ENCODE peak calls at places on chromosomes 5 and 9, in seven cellular contexts. V, D, Z, Y, X, B and G are unnamed samples.

GRCh38 chr5:134136771-134137170 is 22.3 kb downstream of the TCF7 start:
- DNase-seq in V (no peak), B (no peak), D (peak; percentile 10), Z (no peak), X (no peak), Y (no peak), G (no peak)

GRCh38 chr5:56070795-56071539 is 76.2 kb upstream of the IL6ST start:
- DNase-seq in B (no peak), V (no peak), Z (no peak), X (no peak), D (no peak), Y (no peak), G (no peak)

GRCh38 chr9:133371261-133371711 is 4.6 kb downstream of the SURF4 start:
- DNase-seq in V (no peak), X (no peak), Y (no peak), D (no peak), B (no peak), Z (no peak), G (no peak)

GRCh38 chr5:2803751-2804150 is 52.3 kb upstream of the IRX2 start:
- DNase-seq in Z (no peak), B (no peak), V (no peak), D (no peak), Y (no peak), X (no peak), G (no peak)

GRCh38 chr9:98793031-98793430 is 3.3 kb downstream of the ANKS6 start:
- DNase-seq in Z (no peak), Y (no peak), X (no peak), B (no peak), D (no peak), V (no peak), G (no peak)

GRCh38 chr9:75101004-75101601 is 12.8 kb downstream of the OSTF1 start:
- DNase-seq in B (no peak), V (peak; percentile 15), Z (no peak), X (no peak), D (no peak), Y (no peak), G (no peak)

GRCh38 chr9:93086445-93087224 is 9.4 kb upstream of the CARD19 start:
- DNase-seq in B (no peak), Y (no peak), Z (no peak), D (no peak), X (no peak), V (no peak), G (no peak)

GRCh38 chr9:124008307-124008854 is 3.2 kb upstream of the LHX2 start:
- DNase-seq in V (peak; percentile 76), X (no peak), Y (no peak), B (no peak), Z (no peak), D (no peak), G (no peak)

GRCh38 chr9:133918123-133918813 is 73.9 kb downstream of the VAV2 start:
- DNase-seq in V (no peak), Z (no peak), X (peak; percentile 18), B (no peak), D (no peak), Y (no peak), G (no peak)

GRCh38 chr9:19087601-19088000 is 15.1 kb downstream of the HAUS6 start:
- DNase-seq in X (peak; percentile 59), V (no peak), Y (no peak), Z (no peak), D (no peak), B (no peak), G (no peak)

DNA sequence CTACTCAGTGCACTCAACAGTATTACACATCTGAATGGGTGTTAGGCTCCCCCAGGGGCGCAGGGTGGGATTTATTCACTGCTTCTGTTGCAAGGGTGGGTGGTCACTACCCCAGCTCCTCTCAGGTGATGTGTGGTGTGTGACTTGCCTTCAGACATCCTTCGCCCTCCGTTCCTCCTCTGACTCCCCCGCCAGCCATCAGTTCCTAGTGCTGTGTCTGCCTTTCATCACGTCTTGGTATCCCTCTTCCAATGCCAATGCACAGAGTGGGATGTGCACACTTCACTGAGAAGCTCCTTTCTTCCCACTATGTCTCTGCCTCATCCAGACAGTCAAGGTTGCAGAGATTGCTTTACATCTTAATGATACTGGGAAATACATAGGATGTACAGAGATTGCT is 79.4 kb downstream of the SLIT3 start:
- DNase-seq in Z (no peak), D (no peak), X (no peak), V (no peak), B (no peak), Y (no peak), G (no peak)
- TF ChIP-seq CTCF in Z (no peak), D (no peak), X (no peak), V (no peak), B (no peak), Y (no peak), G (no peak)

DNA sequence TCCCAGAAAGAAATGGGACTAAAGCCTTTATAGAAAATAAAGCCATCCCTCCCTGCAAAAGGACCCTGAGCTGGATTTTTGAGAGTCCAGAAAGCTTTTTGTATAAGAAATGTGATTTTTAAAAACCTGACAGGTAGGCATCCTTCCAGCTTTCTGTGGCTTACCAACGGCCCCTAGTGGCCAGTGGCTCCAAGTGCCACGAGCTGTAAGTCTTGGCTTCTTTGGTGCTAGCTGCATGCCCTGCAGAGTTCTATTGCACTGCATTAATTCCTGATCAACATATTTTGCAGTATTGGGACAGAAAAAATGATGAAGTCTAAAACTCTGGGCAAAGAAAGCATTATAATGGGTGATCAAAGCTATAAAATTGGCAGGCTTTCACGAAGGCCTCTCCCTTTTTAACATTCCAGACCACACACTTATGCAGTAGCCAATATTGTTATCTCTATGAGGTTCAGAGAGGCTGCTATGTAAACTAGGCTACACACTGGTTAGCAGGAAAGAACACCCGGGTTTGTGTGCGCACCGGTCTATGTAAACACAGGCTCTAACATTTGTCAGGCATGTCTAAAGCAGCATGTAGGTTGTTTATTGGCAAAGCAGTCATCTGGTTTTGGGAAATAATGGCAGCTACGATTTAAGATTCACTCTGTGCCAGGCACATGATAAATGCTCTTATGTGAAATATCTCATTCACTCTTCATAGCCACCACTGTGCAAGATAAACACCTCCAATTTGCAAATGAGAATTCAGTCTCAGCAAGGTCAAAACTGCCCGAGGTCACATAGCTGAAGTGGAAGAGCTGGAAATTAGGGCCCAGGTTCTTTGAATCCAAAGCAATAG is 55.2 kb downstream of the NMUR2 start:
- DNase-seq in B (no peak), D (no peak), V (peak; percentile 70), Y (peak; percentile 44), X (peak; percentile 14), Z (no peak), G (no peak)
- TF ChIP-seq CTCF in B (peak; percentile 95), D (peak; percentile 44), V (peak; percentile 97), Y (peak; percentile 91), X (peak; percentile 52), Z (peak; percentile 90), G (peak; percentile 86)

DNA sequence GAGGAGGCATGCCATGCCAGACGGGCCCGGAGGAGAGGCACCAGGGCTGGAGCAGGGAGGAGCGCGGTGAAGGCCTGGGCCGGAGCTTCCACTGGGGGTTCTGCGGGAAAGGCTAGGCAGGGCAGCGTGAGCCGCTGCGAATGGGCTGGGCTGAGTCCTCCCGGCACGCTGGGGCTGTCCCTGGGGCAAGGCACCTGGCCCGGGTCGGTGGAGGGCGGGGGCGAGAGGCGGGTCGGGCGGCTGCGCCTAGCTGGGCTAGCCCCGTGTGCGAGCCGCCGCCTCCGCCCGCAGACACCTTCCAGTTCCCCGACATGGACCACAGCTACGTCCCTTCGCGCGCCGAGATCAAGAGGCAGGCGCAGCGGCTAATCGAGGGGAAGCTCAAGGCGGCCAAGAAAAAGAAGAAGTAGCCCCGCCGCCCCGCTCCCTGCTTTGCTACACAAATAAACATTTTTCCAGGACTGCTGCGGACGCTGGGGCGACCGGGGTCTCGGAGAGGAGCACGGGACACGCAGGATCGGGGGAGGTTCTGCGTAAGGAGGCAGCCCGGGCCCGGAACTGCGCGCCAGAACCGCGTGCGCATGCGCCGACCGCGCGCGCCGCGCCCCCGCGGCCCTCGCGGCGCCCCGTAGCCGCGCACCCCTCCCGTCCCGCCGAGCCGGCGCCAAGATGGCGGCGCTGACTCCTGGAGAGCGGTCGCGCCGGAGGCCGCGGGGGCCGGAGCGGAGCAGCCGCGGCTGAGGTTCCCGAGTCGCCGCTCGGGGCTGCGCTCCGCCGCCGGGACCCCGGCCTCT is at the start of gene RABL6:
- DNase-seq in V (peak; percentile 83), Z (peak; percentile 64), X (peak; percentile 55), D (peak; percentile 45), B (peak; percentile 90), Y (peak; percentile 66), G (no peak)
- TF ChIP-seq CTCF in V (no peak), Z (no peak), X (no peak), D (peak; percentile 57), B (no peak), Y (no peak), G (no peak)

DNA sequence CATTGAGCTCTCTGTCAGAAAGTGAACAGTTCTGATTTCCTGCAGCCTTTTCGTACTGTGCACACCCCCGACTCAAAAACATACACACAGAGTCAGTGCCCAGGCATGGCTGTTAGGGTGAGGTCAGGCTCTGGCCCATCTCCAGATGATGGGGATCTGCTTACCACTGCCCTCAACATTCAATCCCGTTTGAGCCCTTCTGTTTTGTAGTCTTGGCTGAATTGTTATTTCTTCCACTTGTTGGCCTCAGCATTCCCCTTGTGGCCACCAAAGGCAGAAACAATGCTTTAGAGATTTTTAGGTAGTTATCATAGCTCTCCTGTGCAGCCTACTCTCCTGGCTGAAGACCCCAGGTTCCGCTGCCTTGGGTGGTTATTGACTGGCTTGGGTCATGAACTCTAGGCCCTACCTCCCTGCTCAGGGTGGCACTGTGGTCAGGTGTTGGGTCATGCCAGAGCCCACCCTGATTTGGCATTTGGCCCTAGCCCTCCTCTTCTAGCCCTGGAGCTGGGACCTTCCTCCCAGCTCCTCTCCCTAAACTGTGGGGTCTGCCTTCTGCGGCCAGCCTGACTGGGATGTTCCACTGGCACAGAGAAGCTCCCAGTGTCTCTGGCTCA is 7.8 kb upstream of the MYOZ3 start:
- DNase-seq in Z (no peak), V (no peak), D (no peak), X (peak; percentile 72), B (no peak), Y (no peak), G (no peak)
- TF ChIP-seq CTCF in Z (no peak), V (no peak), D (no peak), X (peak; percentile 48), B (no peak), Y (no peak), G (no peak)

GRCh38 chr5:32450952-32451351 is 6.4 kb upstream of the ZFR start:
- DNase-seq in X (no peak), V (peak; percentile 58), Y (no peak), D (no peak), B (no peak), Z (no peak), G (no peak)
- TF ChIP-seq CTCF in X (peak; percentile 9), V (peak; percentile 52), Y (peak; percentile 44), D (no peak), B (peak; percentile 49), Z (no peak), G (no peak)

DNA sequence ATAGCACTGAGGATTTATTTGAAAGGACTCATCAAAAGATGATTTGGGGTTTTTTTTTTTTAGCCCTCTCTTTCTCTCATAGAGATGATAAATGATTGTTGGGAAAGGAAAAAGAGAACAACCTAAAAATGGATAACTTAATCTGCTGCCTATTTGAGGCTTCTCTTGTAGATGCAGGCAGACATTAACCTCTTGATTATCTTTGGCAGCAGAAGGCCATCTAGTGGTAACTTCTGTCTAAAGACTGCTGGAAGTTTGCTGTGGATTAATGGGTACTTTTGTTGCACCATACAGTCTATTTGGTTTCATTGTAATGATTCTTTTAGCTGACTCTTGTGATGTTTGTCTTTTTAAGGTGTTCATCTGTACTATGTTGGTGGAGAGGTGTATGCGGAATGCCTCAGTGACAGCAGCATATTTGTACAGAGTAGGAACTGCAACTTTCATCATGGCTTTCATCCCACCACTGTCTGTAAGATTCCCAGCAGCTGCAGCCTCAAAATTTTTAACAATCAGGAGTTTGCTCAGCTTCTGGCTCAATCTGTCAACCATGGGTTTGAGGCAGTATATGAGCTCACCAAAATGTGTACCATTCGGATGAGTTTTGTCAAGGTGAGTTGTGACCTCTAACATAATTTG is 18.8 kb downstream of the SMIM32 start:
- DNase-seq in B (peak; percentile 13), Y (no peak), X (peak; percentile 75), D (no peak), V (peak; percentile 67), Z (no peak), G (no peak)
- TF ChIP-seq CTCF in B (peak; percentile 63), Y (peak; percentile 76), X (peak; percentile 72), D (peak; percentile 53), V (peak; percentile 73), Z (peak; percentile 4), G (peak; percentile 49)